ENCODE peak calls at places on chromosomes 11 and 22, in eight cellular contexts. One of them, this sample, is unnamed. For H3K36me3, the result is how much of the 10 kb centered on the place peaks cover.

GRCh38 chr11:21476588-21476987 is 716.3 kb upstream of the ANO5 start:
- DNase-seq in DND-41: no peak
- DNase-seq in mesenchymal stem cell: no peak
- DNase-seq in neural progenitor cell: no peak
- DNase-seq in mammary epithelial cell: no peak
- DNase-seq in astrocyte: no peak
- DNase-seq in IMR-90: no peak
- DNase-seq in MM.1S: no peak
- DNase-seq in this sample: no peak

GRCh38 chr11:118842369-118842768 is 41.3 kb upstream of the CXCR5 start:
- DNase-seq in astrocyte: peak
- DNase-seq in neural progenitor cell: no peak
- DNase-seq in MM.1S: no peak
- DNase-seq in mammary epithelial cell: peak
- DNase-seq in DND-41: no peak
- DNase-seq in IMR-90: peak
- DNase-seq in mesenchymal stem cell: no peak
- DNase-seq in this sample: no peak

GRCh38 chr11:117980280-117980679 is 5.9 kb upstream of the IL10RA start:
- DNase-seq in IMR-90: no peak
- DNase-seq in DND-41: no peak
- DNase-seq in mammary epithelial cell: no peak
- DNase-seq in MM.1S: no peak
- DNase-seq in astrocyte: no peak
- DNase-seq in neural progenitor cell: no peak
- DNase-seq in mesenchymal stem cell: no peak
- DNase-seq in this sample: no peak

GRCh38 chr11:57223601-57224000 is 13.4 kb downstream of the APLNR start:
- DNase-seq in neural progenitor cell: no peak
- DNase-seq in IMR-90: peak
- DNase-seq in MM.1S: no peak
- DNase-seq in mesenchymal stem cell: no peak
- DNase-seq in DND-41: no peak
- DNase-seq in astrocyte: peak
- DNase-seq in mammary epithelial cell: no peak
- DNase-seq in this sample: no peak

GRCh38 chr11:130848361-130849214 is 67.7 kb downstream of the SNX19 start:
- DNase-seq in DND-41: no peak
- DNase-seq in IMR-90: no peak
- DNase-seq in mesenchymal stem cell: no peak
- DNase-seq in MM.1S: peak
- DNase-seq in mammary epithelial cell: peak
- DNase-seq in neural progenitor cell: no peak
- DNase-seq in astrocyte: no peak
- DNase-seq in this sample: no peak

GRCh38 chr11:71245601-71246391 is 6.6 kb downstream of the SHANK2 start:
- DNase-seq in astrocyte: no peak
- DNase-seq in IMR-90: no peak
- DNase-seq in mesenchymal stem cell: no peak
- DNase-seq in mammary epithelial cell: no peak
- DNase-seq in MM.1S: no peak
- DNase-seq in neural progenitor cell: no peak
- DNase-seq in DND-41: no peak
- DNase-seq in this sample: no peak

GRCh38 chr22:42641801-42642413 is 1.5 kb upstream of the ATP5MGL start:
- DNase-seq in neural progenitor cell: no peak
- DNase-seq in DND-41: no peak
- DNase-seq in IMR-90: no peak
- DNase-seq in MM.1S: no peak
- DNase-seq in astrocyte: no peak
- DNase-seq in mesenchymal stem cell: peak
- DNase-seq in mammary epithelial cell: no peak
- DNase-seq in this sample: no peak

GRCh38 chr11:2928605-2929510 is at the start of gene PHLDA2:
- DNase-seq in neural progenitor cell: peak
- DNase-seq in mammary epithelial cell: peak
- DNase-seq in IMR-90: peak
- DNase-seq in MM.1S: no peak
- DNase-seq in astrocyte: peak
- DNase-seq in DND-41: no peak
- DNase-seq in mesenchymal stem cell: peak
- DNase-seq in this sample: no peak

GRCh38 chr11:56714206-56714605 is 15.3 kb downstream of the OR9G1 start:
- DNase-seq in astrocyte: no peak
- DNase-seq in MM.1S: no peak
- DNase-seq in DND-41: peak
- DNase-seq in mammary epithelial cell: peak
- DNase-seq in mesenchymal stem cell: no peak
- DNase-seq in neural progenitor cell: no peak
- DNase-seq in IMR-90: no peak
- DNase-seq in this sample: no peak

GRCh38 chr11:5986885-5987284 is at the start of gene OR52L1:
- DNase-seq in DND-41: no peak
- DNase-seq in astrocyte: no peak
- DNase-seq in mammary epithelial cell: no peak
- DNase-seq in neural progenitor cell: no peak
- DNase-seq in mesenchymal stem cell: no peak
- DNase-seq in IMR-90: no peak
- DNase-seq in MM.1S: no peak
- DNase-seq in this sample: no peak

GRCh38 chr11:130070829-130071205 is 1.1 kb downstream of the APLP2 start:
- DNase-seq in mesenchymal stem cell: peak
- DNase-seq in IMR-90: peak
- DNase-seq in DND-41: no peak
- DNase-seq in mammary epithelial cell: peak
- DNase-seq in MM.1S: peak
- DNase-seq in neural progenitor cell: peak
- DNase-seq in astrocyte: no peak
- DNase-seq in this sample: no peak

GRCh38 chr11:8167796-8168195 is 1.0 kb downstream of the RIC3 start:
- DNase-seq in DND-41: no peak
- DNase-seq in neural progenitor cell: peak
- DNase-seq in mesenchymal stem cell: no peak
- DNase-seq in MM.1S: no peak
- DNase-seq in IMR-90: peak
- DNase-seq in mammary epithelial cell: peak
- DNase-seq in astrocyte: no peak
- DNase-seq in this sample: no peak

GRCh38 chr22:24875862-24876506 is 70.0 kb downstream of the SGSM1 start:
- DNase-seq in MM.1S: peak
- DNase-seq in DND-41: peak
- DNase-seq in mammary epithelial cell: no peak
- DNase-seq in neural progenitor cell: peak
- DNase-seq in mesenchymal stem cell: peak
- DNase-seq in astrocyte: no peak
- DNase-seq in IMR-90: no peak
- DNase-seq in this sample: no peak

GRCh38 chr11:35791088-35791958 is 128.7 kb downstream of the TRIM44 start:
- DNase-seq in IMR-90: peak
- DNase-seq in DND-41: no peak
- DNase-seq in MM.1S: no peak
- DNase-seq in astrocyte: no peak
- DNase-seq in neural progenitor cell: no peak
- DNase-seq in mesenchymal stem cell: no peak
- DNase-seq in mammary epithelial cell: no peak
- DNase-seq in this sample: no peak

GRCh38 chr11:30741039-30741550 is 154.9 kb upstream of the MPPED2 start:
- DNase-seq in MM.1S: no peak
- DNase-seq in mammary epithelial cell: no peak
- DNase-seq in neural progenitor cell: no peak
- DNase-seq in DND-41: no peak
- DNase-seq in mesenchymal stem cell: peak
- DNase-seq in IMR-90: peak
- DNase-seq in astrocyte: no peak
- DNase-seq in this sample: no peak

GRCh38 chr11:4606231-4607015 is 1.6 kb downstream of the TRIM68 start:
- DNase-seq in neural progenitor cell: no peak
- DNase-seq in astrocyte: no peak
- DNase-seq in MM.1S: no peak
- DNase-seq in mammary epithelial cell: no peak
- DNase-seq in DND-41: no peak
- DNase-seq in IMR-90: peak
- DNase-seq in mesenchymal stem cell: peak
- DNase-seq in this sample: no peak

GRCh38 chr11:110966131-110966530 is 253.9 kb upstream of the ARHGAP20 start:
- DNase-seq in mammary epithelial cell: no peak
- DNase-seq in IMR-90: no peak
- DNase-seq in neural progenitor cell: no peak
- DNase-seq in MM.1S: no peak
- DNase-seq in DND-41: no peak
- DNase-seq in mesenchymal stem cell: peak
- DNase-seq in astrocyte: no peak
- DNase-seq in this sample: no peak

GRCh38 chr22:23763579-23764331 is 965 bp downstream of the C22orf15 start:
- DNase-seq in DND-41: peak
- DNase-seq in mesenchymal stem cell: no peak
- DNase-seq in mammary epithelial cell: no peak
- DNase-seq in MM.1S: no peak
- DNase-seq in neural progenitor cell: peak
- DNase-seq in IMR-90: no peak
- DNase-seq in astrocyte: no peak
- DNase-seq in this sample: no peak

DNA sequence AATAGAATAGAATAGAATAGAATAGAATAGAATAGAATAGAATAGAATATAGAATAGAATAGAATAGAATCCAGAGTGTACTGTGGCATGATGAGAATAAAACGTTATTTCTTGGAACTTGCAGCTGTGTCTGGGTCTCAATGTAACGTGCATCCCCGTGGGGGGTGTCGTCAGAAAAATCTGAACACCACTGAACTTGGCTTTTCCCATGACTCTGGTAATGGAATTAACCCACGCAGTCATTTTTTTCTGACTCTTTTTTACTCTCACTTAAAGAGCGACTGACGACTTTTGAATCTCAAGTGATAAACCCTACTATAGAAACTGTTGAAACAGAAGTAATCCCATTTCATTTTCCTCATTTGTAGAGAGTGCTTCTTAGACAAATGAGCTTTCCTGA is 92.4 kb upstream of the BID start:
- DNase-seq in DND-41: no peak
- DNase-seq in MM.1S: no peak
- DNase-seq in astrocyte: no peak
- DNase-seq in mammary epithelial cell: no peak
- DNase-seq in IMR-90: no peak
- DNase-seq in mesenchymal stem cell: no peak
- DNase-seq in neural progenitor cell: no peak
- DNase-seq in this sample: no peak
- H3K36me3 ChIP-seq in DND-41: half or more
- H3K36me3 ChIP-seq in MM.1S: under half
- H3K36me3 ChIP-seq in astrocyte: under half
- H3K36me3 ChIP-seq in mammary epithelial cell: under half
- H3K36me3 ChIP-seq in IMR-90: under half
- H3K36me3 ChIP-seq in mesenchymal stem cell: half or more
- H3K36me3 ChIP-seq in neural progenitor cell: under half
- H3K36me3 ChIP-seq in this sample: half or more

GRCh38 chr22:38471237-38471636 is 3.3 kb downstream of the KDELR3 start:
- DNase-seq in astrocyte: no peak
- DNase-seq in neural progenitor cell: no peak
- DNase-seq in MM.1S: no peak
- DNase-seq in DND-41: no peak
- DNase-seq in mesenchymal stem cell: no peak
- DNase-seq in IMR-90: no peak
- DNase-seq in mammary epithelial cell: no peak
- DNase-seq in this sample: no peak

GRCh38 chr22:38467904-38468760 is at the start of gene KDELR3:
- DNase-seq in neural progenitor cell: peak
- DNase-seq in IMR-90: peak
- DNase-seq in MM.1S: no peak
- DNase-seq in DND-41: no peak
- DNase-seq in astrocyte: peak
- DNase-seq in mammary epithelial cell: peak
- DNase-seq in mesenchymal stem cell: peak
- DNase-seq in this sample: no peak

GRCh38 chr22:38467438-38467903 is 425 bp upstream of the KDELR3 start:
- DNase-seq in astrocyte: no peak
- DNase-seq in IMR-90: no peak
- DNase-seq in neural progenitor cell: no peak
- DNase-seq in MM.1S: no peak
- DNase-seq in mesenchymal stem cell: no peak
- DNase-seq in DND-41: no peak
- DNase-seq in mammary epithelial cell: no peak
- DNase-seq in this sample: no peak

GRCh38 chr22:38469306-38469781 is 1.4 kb downstream of the KDELR3 start:
- DNase-seq in neural progenitor cell: no peak
- DNase-seq in DND-41: no peak
- DNase-seq in IMR-90: no peak
- DNase-seq in mesenchymal stem cell: no peak
- DNase-seq in mammary epithelial cell: no peak
- DNase-seq in astrocyte: no peak
- DNase-seq in MM.1S: no peak
- DNase-seq in this sample: no peak

GRCh38 chr22:38468761-38469305 is 937 bp downstream of the KDELR3 start:
- DNase-seq in astrocyte: no peak
- DNase-seq in IMR-90: no peak
- DNase-seq in mammary epithelial cell: no peak
- DNase-seq in mesenchymal stem cell: no peak
- DNase-seq in DND-41: no peak
- DNase-seq in MM.1S: no peak
- DNase-seq in neural progenitor cell: no peak
- DNase-seq in this sample: no peak
- H3K9ac ChIP-seq in astrocyte: peak
- H3K9ac ChIP-seq in IMR-90: peak
- H3K9ac ChIP-seq in mammary epithelial cell: no peak
- H3K9ac ChIP-seq in mesenchymal stem cell: peak
- H3K9ac ChIP-seq in DND-41: no peak
- H3K9ac ChIP-seq in MM.1S: no peak
- H3K9ac ChIP-seq in neural progenitor cell: no peak
- H3K9ac ChIP-seq in this sample: no peak

GRCh38 chr11:68136866-68137265 is 15.7 kb upstream of the CHKA start:
- DNase-seq in mesenchymal stem cell: no peak
- DNase-seq in mammary epithelial cell: no peak
- DNase-seq in astrocyte: no peak
- DNase-seq in MM.1S: no peak
- DNase-seq in DND-41: no peak
- DNase-seq in IMR-90: no peak
- DNase-seq in neural progenitor cell: no peak
- DNase-seq in this sample: no peak
- H3K27ac ChIP-seq in mesenchymal stem cell: no peak
- H3K27ac ChIP-seq in mammary epithelial cell: no peak
- H3K27ac ChIP-seq in astrocyte: no peak
- H3K27ac ChIP-seq in MM.1S: no peak
- H3K27ac ChIP-seq in DND-41: no peak
- H3K27ac ChIP-seq in IMR-90: no peak
- H3K27ac ChIP-seq in neural progenitor cell: no peak
- H3K27ac ChIP-seq in this sample: no peak

GRCh38 chr22:26452236-26453016 is 23.4 kb downstream of the ASPHD2 start:
- DNase-seq in MM.1S: no peak
- DNase-seq in mammary epithelial cell: no peak
- DNase-seq in mesenchymal stem cell: no peak
- DNase-seq in astrocyte: no peak
- DNase-seq in IMR-90: no peak
- DNase-seq in neural progenitor cell: no peak
- DNase-seq in DND-41: no peak
- DNase-seq in this sample: no peak
- H3K36me3 ChIP-seq in MM.1S: under half
- H3K36me3 ChIP-seq in mammary epithelial cell: under half
- H3K36me3 ChIP-seq in mesenchymal stem cell: half or more
- H3K36me3 ChIP-seq in astrocyte: under half
- H3K36me3 ChIP-seq in IMR-90: under half
- H3K36me3 ChIP-seq in neural progenitor cell: under half
- H3K36me3 ChIP-seq in DND-41: half or more
- H3K36me3 ChIP-seq in this sample: under half